ENCODE peak calls at places on chromosomes 6 and 20, in six cellular contexts. E is ovary, N is stomach, Z is GM12878, R is Peyer's patch, J is prostate gland. G is an unnamed sample.

GRCh38 chr20:53643031-53643832 is 49.6 kb upstream of the ZNF217 start:
- DNase-seq in E (no peak), N (peak), Z (peak), R (peak), J (peak), G (no peak)

GRCh38 chr6:83824831-83825230 is 28.3 kb upstream of the RIPPLY2 start:
- DNase-seq in E (no peak), N (no peak), Z (no peak), R (no peak), J (no peak), G (no peak)

GRCh38 chr6:3825331-3825831 is 23.8 kb upstream of the FAM50B start:
- DNase-seq in E (peak), N (peak), Z (no peak), R (peak), J (peak), G (no peak)

GRCh38 chr6:25874822-25875562 is 949 bp upstream of the SLC17A3 start:
- DNase-seq in E (no peak), N (no peak), Z (no peak), R (no peak), J (no peak), G (no peak)

GRCh38 chr6:139882977-139883728 is 508.7 kb upstream of the CITED2 start:
- DNase-seq in E (no peak), N (no peak), Z (no peak), R (no peak), J (no peak), G (no peak)

GRCh38 chr20:56353356-56353755 is 5.4 kb upstream of the FAM210B start:
- DNase-seq in E (no peak), N (no peak), Z (no peak), R (no peak), J (no peak), G (no peak)

GRCh38 chr6:107114872-107115694 is at the start of gene BEND3:
- DNase-seq in E (peak), N (peak), Z (no peak), R (peak), J (peak), G (no peak)

GRCh38 chr6:105601541-105602174 is 198.8 kb upstream of the PREP start:
- DNase-seq in E (no peak), N (peak), Z (peak), R (peak), J (peak), G (peak)

GRCh38 chr20:22861990-22862389 is 173.1 kb upstream of the SSTR4 start:
- DNase-seq in E (no peak), N (no peak), Z (no peak), R (no peak), J (no peak), G (no peak)

GRCh38 chr20:9912858-9913434 is 74.1 kb upstream of the PAK5 start:
- DNase-seq in E (no peak), N (peak), Z (no peak), R (peak), J (peak), G (no peak)

GRCh38 chr20:46787986-46788762 is 78.7 kb downstream of the SLC2A10 start:
- DNase-seq in E (no peak), N (no peak), Z (no peak), R (no peak), J (no peak), G (no peak)

GRCh38 chr6:44219053-44219814 is 2.5 kb downstream of the MYMX start:
- DNase-seq in E (peak), N (peak), Z (no peak), R (peak), J (peak), G (no peak)

GRCh38 chr6:24935753-24936152 is at the start of gene RIPOR2:
- DNase-seq in E (no peak), N (peak), Z (no peak), R (peak), J (no peak), G (no peak)

GRCh38 chr6:36627801-36628246 is 33.7 kb downstream of the SRSF3 start:
- DNase-seq in E (peak), N (peak), Z (no peak), R (peak), J (peak), G (no peak)

GRCh38 chr6:156718647-156719394 is 58.4 kb upstream of the ARID1B start:
- DNase-seq in E (peak), N (peak), Z (no peak), R (no peak), J (no peak), G (no peak)

GRCh38 chr20:10828221-10828620 is 154.4 kb upstream of the JAG1 start:
- DNase-seq in E (no peak), N (no peak), Z (no peak), R (no peak), J (no peak), G (no peak)

GRCh38 chr6:97440590-97441176 is 157.7 kb upstream of the MMS22L start:
- DNase-seq in E (no peak), N (no peak), Z (no peak), R (no peak), J (no peak), G (no peak)

GRCh38 chr6:125188037-125188436 is 34.5 kb downstream of the TPD52L1 start:
- DNase-seq in E (no peak), N (no peak), Z (no peak), R (no peak), J (no peak), G (no peak)

GRCh38 chr6:108598316-108598863 is 37.7 kb downstream of the FOXO3 start:
- DNase-seq in E (no peak), N (no peak), Z (peak), R (no peak), J (no peak), G (no peak)

GRCh38 chr6:149166324-149166723 is 151.2 kb upstream of the TAB2 start:
- DNase-seq in E (no peak), N (no peak), Z (no peak), R (no peak), J (no peak), G (no peak)

GRCh38 chr20:14882157-14882556 is 544.7 kb upstream of the FLRT3 start:
- DNase-seq in E (no peak), N (no peak), Z (no peak), R (no peak), J (no peak), G (no peak)

GRCh38 chr6:131083687-131084086 is 20.6 kb upstream of the EPB41L2 start:
- DNase-seq in E (no peak), N (no peak), Z (no peak), R (no peak), J (no peak), G (no peak)

DNA sequence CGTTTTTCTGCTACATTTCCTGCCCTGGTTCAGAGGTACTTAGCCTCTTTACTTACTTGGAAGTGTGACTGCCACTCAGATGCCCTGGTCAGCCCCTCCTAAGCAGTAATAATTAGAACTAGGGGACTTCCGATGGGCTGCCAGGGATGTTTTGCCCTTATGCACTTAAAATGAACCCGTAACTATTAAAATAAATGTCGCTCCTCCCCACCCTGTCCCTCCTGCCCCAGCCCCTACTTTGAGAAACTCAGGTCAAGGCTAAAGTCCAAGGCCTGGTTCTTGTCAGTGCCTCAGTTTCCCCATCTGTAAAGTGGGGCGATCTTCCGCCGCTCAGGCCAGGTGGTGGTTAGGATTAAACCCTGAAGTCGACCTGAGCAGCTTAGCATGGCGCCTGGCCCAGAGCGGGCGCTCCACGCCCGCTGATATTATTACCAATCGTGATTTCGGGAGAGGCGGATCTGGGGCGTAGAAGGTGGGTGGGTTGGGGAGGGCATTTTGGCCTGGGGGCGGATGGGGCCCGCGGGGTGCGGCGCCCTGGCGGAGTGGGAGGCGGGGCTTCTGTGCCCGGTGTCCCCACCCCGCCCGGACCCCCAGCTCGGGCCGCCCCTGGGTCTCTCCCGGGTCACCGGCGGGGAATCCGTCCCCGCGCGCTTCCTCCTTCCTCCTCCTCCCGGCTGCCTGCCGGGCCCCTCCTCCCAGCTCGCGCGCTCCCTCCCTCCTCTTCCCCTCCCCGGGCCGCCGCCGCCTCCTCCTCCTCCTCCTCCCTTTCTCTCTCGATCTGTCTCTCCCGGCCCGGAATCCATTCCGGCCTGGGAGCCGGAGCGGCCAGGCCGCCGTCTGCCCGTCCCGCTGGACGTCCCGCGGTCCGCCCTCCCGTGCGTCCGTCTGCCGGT is at the start of gene SRC:
- DNase-seq in E (peak), N (peak), Z (no peak), R (peak), J (peak), G (no peak)
- TF ChIP-seq POLR2A in E (peak), N (no peak), Z (peak), R (peak), J (peak), G (peak)

GRCh38 chr6:7262746-7263335 is 50.2 kb downstream of the SSR1 start:
- DNase-seq in E (no peak), N (no peak), Z (no peak), R (peak), J (no peak), G (no peak)

GRCh38 chr6:7262037-7262461 is 51.0 kb downstream of the SSR1 start:
- DNase-seq in E (no peak), N (no peak), Z (no peak), R (peak), J (no peak), G (no peak)

GRCh38 chr6:7260291-7261029 is 52.5 kb downstream of the SSR1 start:
- DNase-seq in E (no peak), N (no peak), Z (no peak), R (peak), J (no peak), G (no peak)

GRCh38 chr6:7264041-7264440 is 49.0 kb downstream of the SSR1 start:
- DNase-seq in E (no peak), N (peak), Z (no peak), R (peak), J (no peak), G (no peak)

DNA sequence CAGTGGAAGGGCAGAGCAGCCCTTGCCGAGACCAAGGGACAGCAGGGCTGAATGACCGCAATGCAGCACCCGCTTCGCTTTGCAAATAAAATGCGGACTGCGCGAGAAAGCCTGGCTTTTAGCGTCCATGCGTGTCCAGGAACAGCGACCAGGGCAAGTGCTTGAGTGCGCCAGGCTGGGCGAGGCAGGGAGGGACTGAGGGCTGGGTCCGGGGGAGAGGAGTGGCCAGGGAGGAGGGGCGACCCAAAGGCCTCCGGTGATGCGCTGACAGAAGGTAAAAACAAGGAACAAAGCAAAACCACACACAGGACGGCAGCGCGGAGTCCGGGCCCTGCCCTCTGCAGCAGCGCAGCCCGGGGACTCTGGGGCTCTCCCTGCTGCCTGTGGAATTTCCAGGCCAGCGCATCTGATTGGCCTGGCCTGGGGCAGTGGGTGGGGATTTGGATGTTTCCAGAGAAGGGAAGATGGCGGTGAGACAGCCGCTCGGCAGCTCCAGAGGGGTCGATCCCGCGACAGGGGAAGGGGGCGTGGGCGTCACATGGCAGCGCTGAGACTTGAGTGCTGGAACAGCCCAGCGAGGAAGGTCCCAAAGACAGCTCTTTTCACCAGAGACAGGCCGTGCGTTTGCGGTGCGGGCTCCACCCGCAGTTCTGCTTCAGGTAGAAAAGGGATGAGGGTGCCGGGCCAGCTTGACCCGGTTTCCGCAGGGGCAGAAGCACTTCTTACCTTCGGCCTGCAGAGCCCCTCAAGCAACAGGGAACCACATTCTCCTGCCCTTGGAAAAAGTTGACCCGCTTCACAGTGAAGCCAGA is 51.8 kb downstream of the SSR1 start:
- DNase-seq in E (peak), N (peak), Z (no peak), R (peak), J (peak), G (no peak)
- TF ChIP-seq POLR2A in E (no peak), N (no peak), Z (no peak), R (peak), J (peak), G (no peak)

GRCh38 chr20:41540459-41540858 is 77.7 kb downstream of the CHD6 start:
- DNase-seq in E (no peak), N (no peak), Z (no peak), R (no peak), J (no peak), G (no peak)

GRCh38 chr20:41534842-41535241 is 83.3 kb downstream of the CHD6 start:
- DNase-seq in E (no peak), N (no peak), Z (no peak), R (no peak), J (no peak), G (no peak)

GRCh38 chr20:41537865-41538264 is 80.3 kb downstream of the CHD6 start:
- DNase-seq in E (no peak), N (no peak), Z (no peak), R (no peak), J (no peak), G (no peak)

GRCh38 chr20:41540916-41541315 is 77.3 kb downstream of the CHD6 start:
- DNase-seq in E (no peak), N (no peak), Z (no peak), R (no peak), J (no peak), G (no peak)

GRCh38 chr20:41538810-41539596 is 79.2 kb downstream of the CHD6 start:
- DNase-seq in E (no peak), N (no peak), Z (no peak), R (no peak), J (no peak), G (no peak)
- TF ChIP-seq POLR2A in E (no peak), N (no peak), Z (no peak), R (no peak), J (no peak), G (no peak)

GRCh38 chr6:89818977-89819335 is 638 bp downstream of the MDN1 start:
- DNase-seq in E (no peak), N (no peak), Z (no peak), R (peak), J (peak), G (no peak)

GRCh38 chr6:89819336-89820130 is at the start of gene MDN1:
- DNase-seq in E (peak), N (peak), Z (peak), R (peak), J (peak), G (peak)

GRCh38 chr6:89817481-89817880 is 2.1 kb downstream of the MDN1 start:
- DNase-seq in E (no peak), N (no peak), Z (no peak), R (no peak), J (no peak), G (no peak)
- TF ChIP-seq POLR2A in E (no peak), N (no peak), Z (no peak), R (no peak), J (no peak), G (no peak)

GRCh38 chr20:20410678-20411077 is 42.8 kb downstream of the INSM1 start:
- DNase-seq in E (peak), N (peak), Z (no peak), R (peak), J (no peak), G (no peak)

GRCh38 chr20:20409326-20409725 is 41.4 kb downstream of the INSM1 start:
- DNase-seq in E (no peak), N (no peak), Z (no peak), R (no peak), J (no peak), G (no peak)

GRCh38 chr20:20412750-20413149 is 44.8 kb downstream of the INSM1 start:
- DNase-seq in E (no peak), N (no peak), Z (no peak), R (no peak), J (no peak), G (no peak)

GRCh38 chr20:20411841-20412240 is 43.9 kb downstream of the INSM1 start:
- DNase-seq in E (no peak), N (no peak), Z (no peak), R (no peak), J (no peak), G (no peak)

GRCh38 chr20:20411382-20411781 is 43.5 kb downstream of the INSM1 start:
- DNase-seq in E (no peak), N (no peak), Z (no peak), R (no peak), J (no peak), G (no peak)
- TF ChIP-seq POLR2A in E (no peak), N (no peak), Z (no peak), R (no peak), J (no peak), G (no peak)

GRCh38 chr6:100482698-100483097 is 18.0 kb upstream of the SIM1 start:
- DNase-seq in E (no peak), N (no peak), Z (no peak), R (no peak), J (no peak), G (no peak)
- TF ChIP-seq POLR2A in E (no peak), N (no peak), Z (no peak), R (no peak), J (no peak), G (no peak)

GRCh38 chr20:44641305-44641704 is 10.2 kb downstream of the ADA start:
- DNase-seq in E (no peak), N (no peak), Z (no peak), R (no peak), J (no peak), G (no peak)

GRCh38 chr20:44643154-44643519 is 8.4 kb downstream of the ADA start:
- DNase-seq in E (no peak), N (no peak), Z (no peak), R (no peak), J (no peak), G (no peak)

GRCh38 chr20:44637490-44638372 is 13.8 kb downstream of the ADA start:
- DNase-seq in E (no peak), N (no peak), Z (no peak), R (no peak), J (no peak), G (no peak)

GRCh38 chr20:44642203-44643153 is 9.0 kb downstream of the ADA start:
- DNase-seq in E (peak), N (peak), Z (peak), R (peak), J (peak), G (no peak)

GRCh38 chr20:44640522-44640921 is 11.0 kb downstream of the ADA start:
- DNase-seq in E (no peak), N (no peak), Z (no peak), R (no peak), J (no peak), G (no peak)
- TF ChIP-seq POLR2A in E (no peak), N (no peak), Z (no peak), R (no peak), J (no peak), G (no peak)

G was measured in vagina.